ENCODE peak calls at places on chromosomes 1 and 21, in six cellular contexts. X is natural killer cell, G is HFF-Myc, W is neural crest cell, A is vagina, F is fibroblast of lung. O is an unnamed sample.

GRCh38 chr1:207007352-207008033 is 25.1 kb downstream of the C1orf116 start:
- DNase-seq in G (peak; percentile 72), A (no peak), X (no peak), F (peak; percentile 36), W (no peak), O (no peak)

GRCh38 chr1:20151906-20152598 is 12.9 kb downstream of the PLA2G2F start:
- DNase-seq in F (peak; percentile 73), W (peak; percentile 86), A (no peak), X (peak; percentile 73), G (peak; percentile 26), O (peak; percentile 87)

GRCh38 chr1:209190591-209191241 is 392.8 kb upstream of the CAMK1G start:
- DNase-seq in X (no peak), G (peak; percentile 25), F (peak; percentile 48), W (peak; percentile 61), A (no peak), O (no peak)

GRCh38 chr1:95407864-95408291 is 173.9 kb downstream of the RWDD3 start:
- DNase-seq in A (no peak), X (no peak), G (no peak), W (peak; percentile 6), F (no peak), O (no peak)

GRCh38 chr1:156510709-156511108 is 10.1 kb upstream of the MEF2D start:
- DNase-seq in F (peak; percentile 96), G (no peak), A (no peak), X (no peak), W (no peak), O (no peak)

GRCh38 chr1:241532864-241533263 is 686 bp downstream of the KMO start:
- DNase-seq in F (no peak), G (no peak), A (no peak), X (no peak), W (no peak), O (no peak)

GRCh38 chr1:53465023-53465957 is 6.1 kb downstream of the DMRTB1 start:
- DNase-seq in F (no peak), X (no peak), A (no peak), W (no peak), G (no peak), O (no peak)

GRCh38 chr1:17553970-17554369 is 14.5 kb downstream of the ARHGEF10L start:
- DNase-seq in G (peak; percentile 37), W (no peak), A (no peak), X (no peak), F (peak; percentile 76), O (no peak)

GRCh38 chr21:34533938-34534337 is 21.9 kb upstream of the KCNE1 start:
- DNase-seq in W (no peak), G (no peak), A (no peak), X (no peak), F (no peak), O (no peak)

GRCh38 chr1:99737016-99737415 is 29.4 kb downstream of the FRRS1 start:
- DNase-seq in W (no peak), X (no peak), G (peak; percentile 52), A (no peak), F (peak; percentile 76), O (no peak)

GRCh38 chr1:36658838-36659237 is 176.1 kb upstream of the CSF3R start:
- DNase-seq in F (no peak), A (no peak), W (no peak), G (no peak), X (no peak), O (no peak)

GRCh38 chr1:159177273-159177907 is 6.0 kb downstream of the CADM3 start:
- DNase-seq in F (peak; percentile 64), X (no peak), G (peak; percentile 43), W (peak; percentile 49), A (no peak), O (no peak)

GRCh38 chr1:61463220-61463619 is 261.7 kb downstream of the TM2D1 start:
- DNase-seq in W (no peak), A (no peak), F (no peak), X (no peak), G (no peak), O (no peak)

GRCh38 chr1:153390938-153391710 is at the start of gene S100A8:
- DNase-seq in A (peak; percentile 86), G (no peak), X (no peak), W (no peak), F (no peak), O (peak; percentile 59)

GRCh38 chr1:222852326-222852725 is 37.5 kb downstream of the DISP1 start:
- DNase-seq in X (no peak), F (no peak), W (no peak), A (no peak), G (no peak), O (no peak)

GRCh38 chr21:35390013-35390776 is 341.1 kb upstream of the RUNX1 start:
- DNase-seq in X (no peak), F (peak; percentile 33), A (no peak), W (no peak), G (no peak), O (no peak)

GRCh38 chr1:32900956-32901822 is at the start of gene TMEM54:
- DNase-seq in W (no peak), F (peak; percentile 11), A (no peak), G (no peak), X (no peak), O (no peak)

GRCh38 chr21:31294691-31295090 is 49.4 kb downstream of the TIAM1 start:
- DNase-seq in G (no peak), A (no peak), W (no peak), F (no peak), X (no peak), O (no peak)

GRCh38 chr1:59477286-59477685 is 180.4 kb downstream of the FGGY start:
- DNase-seq in G (peak; percentile 82), A (no peak), W (no peak), X (no peak), F (peak; percentile 71), O (no peak)

GRCh38 chr1:155950829-155951228 is 9.4 kb downstream of the RXFP4 start:
- DNase-seq in F (no peak), G (no peak), A (no peak), X (no peak), W (no peak), O (no peak)

GRCh38 chr1:44390277-44390676 is 14.8 kb upstream of the RNF220 start:
- DNase-seq in A (no peak), G (peak; percentile 14), F (peak; percentile 23), X (no peak), W (no peak), O (no peak)

GRCh38 chr1:117633068-117633345 is 27.2 kb downstream of the TENT5C start:
- DNase-seq in X (no peak), F (no peak), A (no peak), G (no peak), W (no peak), O (no peak)

DNA sequence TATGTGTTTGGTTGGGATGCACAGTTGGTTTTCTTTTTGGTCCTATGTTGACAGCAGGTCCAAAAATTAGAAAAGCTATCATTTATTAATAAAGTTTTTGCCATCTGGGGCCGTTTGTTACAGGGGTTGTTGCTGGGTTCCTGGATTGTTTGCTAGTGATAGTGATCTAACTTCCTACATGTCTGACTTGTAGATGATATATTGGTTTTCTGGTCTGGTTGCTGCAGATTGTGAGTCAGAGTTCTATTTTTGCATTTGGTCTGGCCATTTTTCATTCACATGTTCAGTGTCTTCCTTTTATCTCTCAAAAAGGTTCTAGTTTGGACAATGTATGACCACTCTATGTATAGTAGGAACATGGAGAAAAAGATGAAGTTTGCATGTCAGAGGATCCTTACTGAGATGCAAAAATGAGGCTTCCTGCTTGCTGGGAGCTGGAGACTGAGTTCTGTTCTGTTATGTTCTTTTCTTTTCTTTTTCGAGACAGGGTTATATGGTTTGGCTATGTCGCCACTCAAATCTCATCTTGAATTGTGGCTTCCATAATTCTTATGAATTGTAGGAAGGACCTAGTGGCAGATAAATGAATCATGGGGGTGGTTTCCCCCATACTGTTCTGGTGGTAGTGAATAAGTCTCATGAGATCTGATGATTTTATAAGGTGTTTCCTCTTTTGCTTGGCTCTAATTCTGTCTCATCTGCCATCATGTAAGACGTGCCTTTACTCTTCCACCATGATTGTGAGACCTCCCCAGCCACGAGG is 4.1 kb upstream of the NVL start:
- DNase-seq in W (no peak), G (no peak), F (peak; percentile 24), X (no peak), A (no peak), O (no peak)
- TF ChIP-seq CTCF in W (no peak), G (no peak), F (no peak), X (no peak), A (no peak), O (no peak)

GRCh38 chr1:198123146-198123545 is 33.7 kb upstream of the NEK7 start:
- DNase-seq in G (no peak), X (no peak), W (no peak), A (no peak), F (peak; percentile 75), O (no peak)
- TF ChIP-seq CTCF in G (no peak), X (no peak), W (no peak), A (no peak), F (no peak), O (no peak)

DNA sequence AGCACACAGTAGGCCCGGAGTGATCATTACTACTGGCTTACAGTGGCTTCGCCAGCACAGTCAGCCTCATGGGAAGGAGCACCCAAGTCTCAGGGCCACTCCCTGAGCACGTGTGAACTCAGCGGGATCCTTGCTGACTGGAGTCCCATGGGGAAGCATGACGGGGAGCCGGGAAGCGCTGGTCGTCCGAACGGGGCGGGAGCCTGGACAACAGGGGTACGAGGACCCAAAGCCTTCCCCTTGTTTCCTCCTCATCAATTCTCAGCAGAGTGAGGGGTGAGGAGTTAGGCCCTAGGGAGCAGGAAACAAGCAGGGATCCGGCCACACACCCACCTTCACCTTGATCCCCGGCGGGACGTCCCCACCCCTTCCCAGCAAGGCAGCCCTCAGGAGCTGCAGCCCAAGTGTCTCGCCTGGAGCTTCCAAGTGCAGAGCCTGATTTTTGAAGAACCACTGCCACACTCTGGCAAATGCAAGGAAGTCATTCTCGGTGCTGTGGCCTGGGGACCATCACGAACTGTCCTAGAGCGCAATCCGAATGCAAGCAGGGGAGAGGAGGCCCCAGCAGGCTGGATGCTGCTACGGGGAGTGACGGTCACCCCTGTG is 35.5 kb downstream of the TOMM20 start:
- DNase-seq in F (peak; percentile 73), W (peak; percentile 30), G (no peak), A (no peak), X (no peak), O (no peak)
- TF ChIP-seq CTCF in F (no peak), W (no peak), G (no peak), A (no peak), X (no peak), O (no peak)

GRCh38 chr1:160747717-160748116 is 8.7 kb downstream of the SLAMF7 start:
- DNase-seq in G (no peak), X (no peak), W (no peak), A (no peak), F (no peak), O (no peak)

GRCh38 chr1:160750608-160751007 is 11.6 kb downstream of the SLAMF7 start:
- DNase-seq in G (no peak), X (no peak), W (no peak), F (no peak), A (no peak), O (no peak)

GRCh38 chr1:160746870-160747500 is 7.9 kb downstream of the SLAMF7 start:
- DNase-seq in A (no peak), F (no peak), G (no peak), W (no peak), X (no peak), O (no peak)

GRCh38 chr1:160748877-160749269 is 9.8 kb downstream of the SLAMF7 start:
- DNase-seq in F (no peak), W (no peak), G (no peak), X (no peak), A (no peak), O (no peak)

GRCh38 chr1:160748182-160748876 is 9.3 kb downstream of the SLAMF7 start:
- DNase-seq in A (no peak), W (no peak), X (no peak), F (no peak), G (no peak), O (no peak)
- TF ChIP-seq CTCF in A (no peak), W (peak; percentile 23), X (no peak), F (no peak), G (peak; percentile 15), O (no peak)

O was measured in type B pancreatic cell.